ENCODE peak calls at places on chromosomes 13 and 19, in five cellular contexts. C is GM23338, F is colonic mucosa, V is testis, H is HFF-Myc. O is an unnamed sample.

GRCh38 chr13:99459101-99459500 is 42.2 kb upstream of the TM9SF2 start:
- DNase-seq in H (no peak), F (no peak), C (no peak), V (no peak), O (no peak)

GRCh38 chr13:30791354-30791921 is 56.1 kb downstream of the ALOX5AP start:
- DNase-seq in V (peak), F (no peak), H (peak), C (no peak), O (no peak)

GRCh38 chr13:20394506-20394905 is 131.2 kb downstream of the CRYL1 start:
- DNase-seq in C (peak), V (no peak), F (no peak), H (no peak), O (no peak)

GRCh38 chr13:101514695-101515275 is 62.3 kb downstream of the ITGBL1 start:
- DNase-seq in H (peak), F (peak), V (peak), C (peak), O (peak)

GRCh38 chr19:6590458-6591319 is at the start of gene CD70:
- DNase-seq in C (peak), H (no peak), F (no peak), V (no peak), O (no peak)

GRCh38 chr19:33302175-33302973 is at the start of gene CEBPA:
- DNase-seq in F (peak), V (peak), C (peak), H (no peak), O (no peak)

GRCh38 chr19:13262450-13262849 is 112.2 kb downstream of the IER2 start:
- DNase-seq in F (no peak), V (no peak), C (peak), H (peak), O (peak)

GRCh38 chr19:46115396-46116109 is 8.9 kb downstream of the IGFL3 start:
- DNase-seq in F (no peak), H (peak), C (no peak), V (no peak), O (peak)

GRCh38 chr19:42560731-42561130 is 32.5 kb upstream of the CEACAM1 start:
- DNase-seq in C (no peak), H (no peak), V (no peak), F (no peak), O (no peak)

GRCh38 chr19:42563352-42564210 is 31.1 kb downstream of the CEACAM8 start:
- DNase-seq in H (peak), C (peak), F (peak), V (peak), O (no peak)

GRCh38 chr19:42555801-42556200 is 27.5 kb upstream of the CEACAM1 start:
- DNase-seq in C (no peak), F (no peak), H (no peak), V (no peak), O (no peak)

GRCh38 chr19:42561512-42561911 is 33.2 kb downstream of the CEACAM8 start:
- DNase-seq in C (peak), H (no peak), V (no peak), F (no peak), O (no peak)
- TF ChIP-seq CTCF in C (peak), H (no peak), V (no peak), F (no peak), O (no peak)

DNA sequence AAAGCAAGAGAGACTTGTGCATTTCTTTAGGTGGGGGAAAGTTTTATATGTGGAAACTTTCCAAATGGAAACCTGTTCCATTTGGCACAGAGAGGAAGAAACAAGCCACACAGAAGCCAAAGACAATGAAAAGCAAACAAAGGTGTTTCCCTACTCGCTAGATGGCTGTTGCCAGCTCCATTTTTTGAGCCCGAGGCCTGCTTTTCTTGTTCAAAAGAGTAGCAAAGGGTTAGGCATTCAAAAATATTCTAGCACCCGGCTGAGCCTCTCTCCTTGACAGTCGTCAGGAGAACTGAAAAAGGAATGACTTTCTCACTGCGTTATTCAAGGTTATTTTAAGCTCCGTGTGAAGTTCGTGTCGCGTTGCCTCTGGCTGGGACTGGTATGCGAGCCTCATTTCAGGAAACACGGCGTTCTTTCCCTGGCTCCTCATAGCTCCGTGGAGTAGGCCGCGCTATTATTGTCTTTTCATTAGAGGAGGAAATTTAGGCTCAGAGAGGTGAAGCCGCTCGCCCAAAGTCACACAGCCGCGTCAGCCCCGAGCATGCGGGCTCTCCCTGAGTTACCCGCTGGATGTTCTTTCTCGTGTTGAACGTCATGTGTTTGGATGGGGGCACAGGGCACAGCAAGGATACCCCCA is 7.6 kb downstream of the TRPM4 start:
- DNase-seq in C (peak), V (no peak), F (no peak), H (no peak), O (no peak)
- TF ChIP-seq CTCF in C (no peak), V (no peak), F (no peak), H (no peak), O (no peak)

GRCh38 chr13:79340490-79340889 is 65.6 kb downstream of the RBM26 start:
- DNase-seq in H (no peak), C (no peak), F (no peak), V (no peak), O (no peak)
- TF ChIP-seq CTCF in H (no peak), C (no peak), F (no peak), V (no peak), O (no peak)

GRCh38 chr19:4260605-4261191 is 13.8 kb downstream of the YJU2 start:
- DNase-seq in C (no peak), V (no peak), H (no peak), F (no peak), O (no peak)

GRCh38 chr19:4258181-4258580 is 11.3 kb downstream of the YJU2 start:
- DNase-seq in V (no peak), H (no peak), C (no peak), F (no peak), O (no peak)

GRCh38 chr19:4257025-4257424 is 10.1 kb downstream of the YJU2 start:
- DNase-seq in F (no peak), V (no peak), C (no peak), H (no peak), O (no peak)

GRCh38 chr19:4256563-4256962 is 9.7 kb downstream of the YJU2 start:
- DNase-seq in C (peak), V (no peak), H (no peak), F (no peak), O (no peak)
- TF ChIP-seq CTCF in C (peak), V (no peak), H (peak), F (no peak), O (peak)

GRCh38 chr13:35789335-35790166 is 313.1 kb upstream of the MAB21L1 start:
- DNase-seq in C (peak), H (peak), F (no peak), V (no peak), O (peak)
- TF ChIP-seq CTCF in C (peak), H (peak), F (peak), V (no peak), O (peak)

GRCh38 chr19:29992233-29992867 is 50.3 kb downstream of the URI1 start:
- DNase-seq in C (no peak), V (no peak), H (no peak), F (no peak), O (no peak)

GRCh38 chr19:29983568-29983967 is 41.5 kb downstream of the URI1 start:
- DNase-seq in V (no peak), C (no peak), F (no peak), H (no peak), O (no peak)

DNA sequence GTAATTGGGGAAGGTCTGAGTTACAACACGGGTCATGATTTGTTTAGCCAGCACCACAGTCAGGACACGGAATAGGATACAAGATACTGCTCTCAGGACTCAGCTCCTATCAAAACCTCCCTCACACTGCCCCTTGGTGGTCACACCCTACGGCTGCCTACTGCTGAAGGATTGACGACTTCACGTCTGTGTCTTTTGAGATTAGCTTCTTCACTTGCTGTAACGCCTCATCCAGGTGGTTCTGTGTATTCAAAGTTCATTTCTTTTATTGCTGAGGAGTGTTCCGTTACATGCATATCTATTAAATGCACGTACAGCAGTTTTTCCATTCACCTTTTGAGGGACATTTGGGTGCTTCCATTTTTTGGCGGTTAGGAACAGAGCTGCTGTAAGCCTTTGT is 46.3 kb downstream of the URI1 start:
- DNase-seq in V (no peak), C (peak), H (no peak), F (no peak), O (no peak)
- TF ChIP-seq CTCF in V (no peak), C (peak), H (no peak), F (no peak), O (no peak)

GRCh38 chr19:48110350-48110966 is at the start of gene PLA2G4C:
- DNase-seq in V (peak), C (peak), H (peak), F (peak), O (peak)
- TF ChIP-seq CTCF in V (no peak), C (no peak), H (no peak), F (no peak), O (no peak)

GRCh38 chr13:23730251-23730650 is 158.9 kb downstream of the MIPEP start:
- DNase-seq in H (no peak), F (no peak), V (no peak), C (no peak), O (no peak)
- TF ChIP-seq CTCF in H (no peak), F (no peak), V (no peak), C (no peak), O (no peak)

O was measured in kidney epithelial cell.